ENCODE peak calls at places on chromosomes 11 and 22, in eight cellular contexts. One of them, this sample, is unnamed.

GRCh38 chr11:14078941-14079522 is 116.5 kb downstream of the SPON1 start:
- DNase-seq in effector CD4-positive, alpha-beta T cell: no peak
- DNase-seq in stimulated activated CD8-positive, alpha-beta memory T cell treated with anti-CD3 and anti-CD28 coated beads, Interleukin-7, amount 100 ng/mL, for 24 hours: no peak
- DNase-seq in body of pancreas: no peak
- DNase-seq in cardiac fibroblast: peak
- DNase-seq in HTR-8/SVneo: no peak
- DNase-seq in progenitor cell of endocrine pancreas: no peak
- DNase-seq in GF-D8: no peak
- DNase-seq in this sample: no peak

GRCh38 chr11:10625982-10626311 is 57.5 kb upstream of the LYVE1 start:
- DNase-seq in effector CD4-positive, alpha-beta T cell: no peak
- DNase-seq in stimulated activated CD8-positive, alpha-beta memory T cell treated with anti-CD3 and anti-CD28 coated beads, Interleukin-7, amount 100 ng/mL, for 24 hours: no peak
- DNase-seq in body of pancreas: no peak
- DNase-seq in cardiac fibroblast: no peak
- DNase-seq in HTR-8/SVneo: no peak
- DNase-seq in progenitor cell of endocrine pancreas: no peak
- DNase-seq in GF-D8: no peak
- DNase-seq in this sample: no peak

GRCh38 chr22:39256979-39257378 is 12.2 kb upstream of the PDGFB start:
- DNase-seq in effector CD4-positive, alpha-beta T cell: no peak
- DNase-seq in stimulated activated CD8-positive, alpha-beta memory T cell treated with anti-CD3 and anti-CD28 coated beads, Interleukin-7, amount 100 ng/mL, for 24 hours: no peak
- DNase-seq in body of pancreas: no peak
- DNase-seq in cardiac fibroblast: no peak
- DNase-seq in HTR-8/SVneo: no peak
- DNase-seq in progenitor cell of endocrine pancreas: no peak
- DNase-seq in GF-D8: no peak
- DNase-seq in this sample: no peak

GRCh38 chr22:39641660-39642059 is 71.1 kb downstream of the CACNA1I start:
- DNase-seq in effector CD4-positive, alpha-beta T cell: no peak
- DNase-seq in stimulated activated CD8-positive, alpha-beta memory T cell treated with anti-CD3 and anti-CD28 coated beads, Interleukin-7, amount 100 ng/mL, for 24 hours: no peak
- DNase-seq in body of pancreas: no peak
- DNase-seq in cardiac fibroblast: no peak
- DNase-seq in HTR-8/SVneo: no peak
- DNase-seq in progenitor cell of endocrine pancreas: no peak
- DNase-seq in GF-D8: no peak
- DNase-seq in this sample: no peak

GRCh38 chr11:78868563-78868962 is 293.9 kb upstream of the NARS2 start:
- DNase-seq in effector CD4-positive, alpha-beta T cell: no peak
- DNase-seq in stimulated activated CD8-positive, alpha-beta memory T cell treated with anti-CD3 and anti-CD28 coated beads, Interleukin-7, amount 100 ng/mL, for 24 hours: no peak
- DNase-seq in body of pancreas: no peak
- DNase-seq in cardiac fibroblast: no peak
- DNase-seq in HTR-8/SVneo: no peak
- DNase-seq in progenitor cell of endocrine pancreas: no peak
- DNase-seq in GF-D8: no peak
- DNase-seq in this sample: no peak

GRCh38 chr11:100682247-100682969 is 4.7 kb upstream of the ARHGAP42 start:
- DNase-seq in effector CD4-positive, alpha-beta T cell: no peak
- DNase-seq in stimulated activated CD8-positive, alpha-beta memory T cell treated with anti-CD3 and anti-CD28 coated beads, Interleukin-7, amount 100 ng/mL, for 24 hours: no peak
- DNase-seq in body of pancreas: no peak
- DNase-seq in cardiac fibroblast: peak
- DNase-seq in HTR-8/SVneo: peak
- DNase-seq in progenitor cell of endocrine pancreas: no peak
- DNase-seq in GF-D8: no peak
- DNase-seq in this sample: no peak

GRCh38 chr22:44680481-44680894 is 21.5 kb upstream of the PRR5 start:
- DNase-seq in effector CD4-positive, alpha-beta T cell: no peak
- DNase-seq in stimulated activated CD8-positive, alpha-beta memory T cell treated with anti-CD3 and anti-CD28 coated beads, Interleukin-7, amount 100 ng/mL, for 24 hours: no peak
- DNase-seq in body of pancreas: no peak
- DNase-seq in cardiac fibroblast: no peak
- DNase-seq in HTR-8/SVneo: no peak
- DNase-seq in progenitor cell of endocrine pancreas: no peak
- DNase-seq in GF-D8: no peak
- DNase-seq in this sample: no peak

GRCh38 chr11:110090466-110091026 is 2.6 kb upstream of the ZC3H12C start:
- DNase-seq in effector CD4-positive, alpha-beta T cell: no peak
- DNase-seq in stimulated activated CD8-positive, alpha-beta memory T cell treated with anti-CD3 and anti-CD28 coated beads, Interleukin-7, amount 100 ng/mL, for 24 hours: no peak
- DNase-seq in body of pancreas: no peak
- DNase-seq in cardiac fibroblast: no peak
- DNase-seq in HTR-8/SVneo: no peak
- DNase-seq in progenitor cell of endocrine pancreas: no peak
- DNase-seq in GF-D8: no peak
- DNase-seq in this sample: no peak

GRCh38 chr11:56533054-56533740 is 9.9 kb downstream of the OR5M11 start:
- DNase-seq in effector CD4-positive, alpha-beta T cell: no peak
- DNase-seq in stimulated activated CD8-positive, alpha-beta memory T cell treated with anti-CD3 and anti-CD28 coated beads, Interleukin-7, amount 100 ng/mL, for 24 hours: no peak
- DNase-seq in body of pancreas: no peak
- DNase-seq in cardiac fibroblast: no peak
- DNase-seq in HTR-8/SVneo: no peak
- DNase-seq in progenitor cell of endocrine pancreas: no peak
- DNase-seq in GF-D8: no peak
- DNase-seq in this sample: no peak

GRCh38 chr22:17924735-17925727 is 99.3 kb downstream of the MICAL3 start:
- DNase-seq in effector CD4-positive, alpha-beta T cell: no peak
- DNase-seq in stimulated activated CD8-positive, alpha-beta memory T cell treated with anti-CD3 and anti-CD28 coated beads, Interleukin-7, amount 100 ng/mL, for 24 hours: no peak
- DNase-seq in body of pancreas: no peak
- DNase-seq in cardiac fibroblast: peak
- DNase-seq in HTR-8/SVneo: no peak
- DNase-seq in progenitor cell of endocrine pancreas: no peak
- DNase-seq in GF-D8: no peak
- DNase-seq in this sample: no peak

GRCh38 chr11:32466279-32466915 is 31.1 kb upstream of the WT1 start:
- DNase-seq in effector CD4-positive, alpha-beta T cell: no peak
- DNase-seq in stimulated activated CD8-positive, alpha-beta memory T cell treated with anti-CD3 and anti-CD28 coated beads, Interleukin-7, amount 100 ng/mL, for 24 hours: no peak
- DNase-seq in body of pancreas: no peak
- DNase-seq in cardiac fibroblast: peak
- DNase-seq in HTR-8/SVneo: no peak
- DNase-seq in progenitor cell of endocrine pancreas: no peak
- DNase-seq in GF-D8: no peak
- DNase-seq in this sample: no peak

GRCh38 chr22:30057375-30057774 is 22.9 kb upstream of the HORMAD2 start:
- DNase-seq in effector CD4-positive, alpha-beta T cell: no peak
- DNase-seq in stimulated activated CD8-positive, alpha-beta memory T cell treated with anti-CD3 and anti-CD28 coated beads, Interleukin-7, amount 100 ng/mL, for 24 hours: no peak
- DNase-seq in body of pancreas: no peak
- DNase-seq in cardiac fibroblast: no peak
- DNase-seq in HTR-8/SVneo: no peak
- DNase-seq in progenitor cell of endocrine pancreas: no peak
- DNase-seq in GF-D8: no peak
- DNase-seq in this sample: no peak

GRCh38 chr11:42631223-42631843 is 680.5 kb upstream of the API5 start:
- DNase-seq in effector CD4-positive, alpha-beta T cell: no peak
- DNase-seq in stimulated activated CD8-positive, alpha-beta memory T cell treated with anti-CD3 and anti-CD28 coated beads, Interleukin-7, amount 100 ng/mL, for 24 hours: no peak
- DNase-seq in body of pancreas: no peak
- DNase-seq in cardiac fibroblast: peak
- DNase-seq in HTR-8/SVneo: no peak
- DNase-seq in progenitor cell of endocrine pancreas: no peak
- DNase-seq in GF-D8: no peak
- DNase-seq in this sample: no peak

GRCh38 chr22:32327596-32328171 is 30.0 kb upstream of the RFPL3 start:
- DNase-seq in effector CD4-positive, alpha-beta T cell: no peak
- DNase-seq in stimulated activated CD8-positive, alpha-beta memory T cell treated with anti-CD3 and anti-CD28 coated beads, Interleukin-7, amount 100 ng/mL, for 24 hours: no peak
- DNase-seq in body of pancreas: no peak
- DNase-seq in cardiac fibroblast: no peak
- DNase-seq in HTR-8/SVneo: no peak
- DNase-seq in progenitor cell of endocrine pancreas: no peak
- DNase-seq in GF-D8: no peak
- DNase-seq in this sample: no peak

GRCh38 chr11:18277560-18278271 is 11.7 kb downstream of the SAA1 start:
- DNase-seq in effector CD4-positive, alpha-beta T cell: no peak
- DNase-seq in stimulated activated CD8-positive, alpha-beta memory T cell treated with anti-CD3 and anti-CD28 coated beads, Interleukin-7, amount 100 ng/mL, for 24 hours: no peak
- DNase-seq in body of pancreas: peak
- DNase-seq in cardiac fibroblast: peak
- DNase-seq in HTR-8/SVneo: no peak
- DNase-seq in progenitor cell of endocrine pancreas: no peak
- DNase-seq in GF-D8: peak
- DNase-seq in this sample: no peak

GRCh38 chr11:65988791-65989592 is 13.0 kb downstream of the EIF1AD start:
- DNase-seq in effector CD4-positive, alpha-beta T cell: peak
- DNase-seq in stimulated activated CD8-positive, alpha-beta memory T cell treated with anti-CD3 and anti-CD28 coated beads, Interleukin-7, amount 100 ng/mL, for 24 hours: peak
- DNase-seq in body of pancreas: peak
- DNase-seq in cardiac fibroblast: peak
- DNase-seq in HTR-8/SVneo: peak
- DNase-seq in progenitor cell of endocrine pancreas: peak
- DNase-seq in GF-D8: peak
- DNase-seq in this sample: peak

GRCh38 chr22:27560781-27561180 is 240.8 kb downstream of the MN1 start:
- DNase-seq in effector CD4-positive, alpha-beta T cell: no peak
- DNase-seq in stimulated activated CD8-positive, alpha-beta memory T cell treated with anti-CD3 and anti-CD28 coated beads, Interleukin-7, amount 100 ng/mL, for 24 hours: no peak
- DNase-seq in body of pancreas: no peak
- DNase-seq in cardiac fibroblast: no peak
- DNase-seq in HTR-8/SVneo: no peak
- DNase-seq in progenitor cell of endocrine pancreas: no peak
- DNase-seq in GF-D8: no peak
- DNase-seq in this sample: no peak

GRCh38 chr11:78622666-78623065 is 48.0 kb upstream of the NARS2 start:
- DNase-seq in effector CD4-positive, alpha-beta T cell: no peak
- DNase-seq in stimulated activated CD8-positive, alpha-beta memory T cell treated with anti-CD3 and anti-CD28 coated beads, Interleukin-7, amount 100 ng/mL, for 24 hours: no peak
- DNase-seq in body of pancreas: no peak
- DNase-seq in cardiac fibroblast: no peak
- DNase-seq in HTR-8/SVneo: no peak
- DNase-seq in progenitor cell of endocrine pancreas: no peak
- DNase-seq in GF-D8: no peak
- DNase-seq in this sample: no peak

GRCh38 chr11:99277281-99277680 is 256.5 kb downstream of the CNTN5 start:
- DNase-seq in effector CD4-positive, alpha-beta T cell: no peak
- DNase-seq in stimulated activated CD8-positive, alpha-beta memory T cell treated with anti-CD3 and anti-CD28 coated beads, Interleukin-7, amount 100 ng/mL, for 24 hours: no peak
- DNase-seq in body of pancreas: peak
- DNase-seq in cardiac fibroblast: no peak
- DNase-seq in HTR-8/SVneo: no peak
- DNase-seq in progenitor cell of endocrine pancreas: no peak
- DNase-seq in GF-D8: no peak
- DNase-seq in this sample: no peak

GRCh38 chr22:46054091-46054877 is 77.3 kb upstream of the WNT7B start:
- DNase-seq in effector CD4-positive, alpha-beta T cell: no peak
- DNase-seq in stimulated activated CD8-positive, alpha-beta memory T cell treated with anti-CD3 and anti-CD28 coated beads, Interleukin-7, amount 100 ng/mL, for 24 hours: no peak
- DNase-seq in body of pancreas: peak
- DNase-seq in cardiac fibroblast: peak
- DNase-seq in HTR-8/SVneo: no peak
- DNase-seq in progenitor cell of endocrine pancreas: no peak
- DNase-seq in GF-D8: peak
- DNase-seq in this sample: no peak

GRCh38 chr11:118899296-118899688 is 15.6 kb downstream of the CXCR5 start:
- DNase-seq in effector CD4-positive, alpha-beta T cell: no peak
- DNase-seq in stimulated activated CD8-positive, alpha-beta memory T cell treated with anti-CD3 and anti-CD28 coated beads, Interleukin-7, amount 100 ng/mL, for 24 hours: no peak
- DNase-seq in body of pancreas: no peak
- DNase-seq in cardiac fibroblast: no peak
- DNase-seq in HTR-8/SVneo: no peak
- DNase-seq in progenitor cell of endocrine pancreas: no peak
- DNase-seq in GF-D8: no peak
- DNase-seq in this sample: no peak

GRCh38 chr11:94681852-94682251 is 86.3 kb upstream of the AMOTL1 start:
- DNase-seq in effector CD4-positive, alpha-beta T cell: no peak
- DNase-seq in stimulated activated CD8-positive, alpha-beta memory T cell treated with anti-CD3 and anti-CD28 coated beads, Interleukin-7, amount 100 ng/mL, for 24 hours: no peak
- DNase-seq in body of pancreas: no peak
- DNase-seq in cardiac fibroblast: no peak
- DNase-seq in HTR-8/SVneo: no peak
- DNase-seq in progenitor cell of endocrine pancreas: no peak
- DNase-seq in GF-D8: no peak
- DNase-seq in this sample: no peak

GRCh38 chr11:64620286-64620962 is 29.4 kb downstream of the SLC22A12 start:
- DNase-seq in effector CD4-positive, alpha-beta T cell: no peak
- DNase-seq in stimulated activated CD8-positive, alpha-beta memory T cell treated with anti-CD3 and anti-CD28 coated beads, Interleukin-7, amount 100 ng/mL, for 24 hours: no peak
- DNase-seq in body of pancreas: peak
- DNase-seq in cardiac fibroblast: peak
- DNase-seq in HTR-8/SVneo: no peak
- DNase-seq in progenitor cell of endocrine pancreas: no peak
- DNase-seq in GF-D8: no peak
- DNase-seq in this sample: no peak

GRCh38 chr11:72222106-72222891 is 2.3 kb upstream of the INPPL1 start:
- DNase-seq in effector CD4-positive, alpha-beta T cell: no peak
- DNase-seq in stimulated activated CD8-positive, alpha-beta memory T cell treated with anti-CD3 and anti-CD28 coated beads, Interleukin-7, amount 100 ng/mL, for 24 hours: no peak
- DNase-seq in body of pancreas: no peak
- DNase-seq in cardiac fibroblast: no peak
- DNase-seq in HTR-8/SVneo: no peak
- DNase-seq in progenitor cell of endocrine pancreas: no peak
- DNase-seq in GF-D8: peak
- DNase-seq in this sample: no peak

GRCh38 chr11:15969701-15970329 is 386.5 kb downstream of the SOX6 start:
- DNase-seq in effector CD4-positive, alpha-beta T cell: no peak
- DNase-seq in stimulated activated CD8-positive, alpha-beta memory T cell treated with anti-CD3 and anti-CD28 coated beads, Interleukin-7, amount 100 ng/mL, for 24 hours: no peak
- DNase-seq in body of pancreas: no peak
- DNase-seq in cardiac fibroblast: peak
- DNase-seq in HTR-8/SVneo: no peak
- DNase-seq in progenitor cell of endocrine pancreas: no peak
- DNase-seq in GF-D8: no peak
- DNase-seq in this sample: no peak

GRCh38 chr11:113874920-113875413 is 405 bp downstream of the USP28 start:
- DNase-seq in effector CD4-positive, alpha-beta T cell: peak
- DNase-seq in stimulated activated CD8-positive, alpha-beta memory T cell treated with anti-CD3 and anti-CD28 coated beads, Interleukin-7, amount 100 ng/mL, for 24 hours: no peak
- DNase-seq in body of pancreas: no peak
- DNase-seq in cardiac fibroblast: no peak
- DNase-seq in HTR-8/SVneo: no peak
- DNase-seq in progenitor cell of endocrine pancreas: no peak
- DNase-seq in GF-D8: peak
- DNase-seq in this sample: no peak

GRCh38 chr11:108432783-108433182 is 34.5 kb downstream of the C11orf65 start:
- DNase-seq in effector CD4-positive, alpha-beta T cell: no peak
- DNase-seq in stimulated activated CD8-positive, alpha-beta memory T cell treated with anti-CD3 and anti-CD28 coated beads, Interleukin-7, amount 100 ng/mL, for 24 hours: no peak
- DNase-seq in body of pancreas: no peak
- DNase-seq in cardiac fibroblast: no peak
- DNase-seq in HTR-8/SVneo: peak
- DNase-seq in progenitor cell of endocrine pancreas: no peak
- DNase-seq in GF-D8: no peak
- DNase-seq in this sample: no peak

GRCh38 chr22:41929158-41929896 is 2.7 kb upstream of the TNFRSF13C start:
- DNase-seq in effector CD4-positive, alpha-beta T cell: no peak
- DNase-seq in stimulated activated CD8-positive, alpha-beta memory T cell treated with anti-CD3 and anti-CD28 coated beads, Interleukin-7, amount 100 ng/mL, for 24 hours: no peak
- DNase-seq in body of pancreas: no peak
- DNase-seq in cardiac fibroblast: no peak
- DNase-seq in HTR-8/SVneo: no peak
- DNase-seq in progenitor cell of endocrine pancreas: no peak
- DNase-seq in GF-D8: no peak
- DNase-seq in this sample: no peak

GRCh38 chr11:120973501-120973900 is 50.4 kb upstream of the TBCEL start:
- DNase-seq in effector CD4-positive, alpha-beta T cell: no peak
- DNase-seq in stimulated activated CD8-positive, alpha-beta memory T cell treated with anti-CD3 and anti-CD28 coated beads, Interleukin-7, amount 100 ng/mL, for 24 hours: no peak
- DNase-seq in body of pancreas: no peak
- DNase-seq in cardiac fibroblast: no peak
- DNase-seq in HTR-8/SVneo: no peak
- DNase-seq in progenitor cell of endocrine pancreas: no peak
- DNase-seq in GF-D8: no peak
- DNase-seq in this sample: no peak

GRCh38 chr11:9206496-9206895 is 58.7 kb downstream of the DENND5A start:
- DNase-seq in effector CD4-positive, alpha-beta T cell: no peak
- DNase-seq in stimulated activated CD8-positive, alpha-beta memory T cell treated with anti-CD3 and anti-CD28 coated beads, Interleukin-7, amount 100 ng/mL, for 24 hours: no peak
- DNase-seq in body of pancreas: no peak
- DNase-seq in cardiac fibroblast: peak
- DNase-seq in HTR-8/SVneo: peak
- DNase-seq in progenitor cell of endocrine pancreas: no peak
- DNase-seq in GF-D8: no peak
- DNase-seq in this sample: no peak

GRCh38 chr11:113162590-113162961 is 151.8 kb upstream of the TTC12 start:
- DNase-seq in effector CD4-positive, alpha-beta T cell: no peak
- DNase-seq in stimulated activated CD8-positive, alpha-beta memory T cell treated with anti-CD3 and anti-CD28 coated beads, Interleukin-7, amount 100 ng/mL, for 24 hours: no peak
- DNase-seq in body of pancreas: no peak
- DNase-seq in cardiac fibroblast: peak
- DNase-seq in HTR-8/SVneo: no peak
- DNase-seq in progenitor cell of endocrine pancreas: no peak
- DNase-seq in GF-D8: no peak
- DNase-seq in this sample: no peak

GRCh38 chr11:87141322-87141721 is 103.6 kb downstream of the TMEM135 start:
- DNase-seq in effector CD4-positive, alpha-beta T cell: no peak
- DNase-seq in stimulated activated CD8-positive, alpha-beta memory T cell treated with anti-CD3 and anti-CD28 coated beads, Interleukin-7, amount 100 ng/mL, for 24 hours: no peak
- DNase-seq in body of pancreas: no peak
- DNase-seq in cardiac fibroblast: no peak
- DNase-seq in HTR-8/SVneo: no peak
- DNase-seq in progenitor cell of endocrine pancreas: no peak
- DNase-seq in GF-D8: no peak
- DNase-seq in this sample: no peak

GRCh38 chr11:118343981-118344521 is at the start of gene CD3G:
- DNase-seq in effector CD4-positive, alpha-beta T cell: peak
- DNase-seq in stimulated activated CD8-positive, alpha-beta memory T cell treated with anti-CD3 and anti-CD28 coated beads, Interleukin-7, amount 100 ng/mL, for 24 hours: no peak
- DNase-seq in body of pancreas: no peak
- DNase-seq in cardiac fibroblast: no peak
- DNase-seq in HTR-8/SVneo: no peak
- DNase-seq in progenitor cell of endocrine pancreas: no peak
- DNase-seq in GF-D8: no peak
- DNase-seq in this sample: peak

GRCh38 chr11:44316388-44317240 is 6.7 kb upstream of the ALX4 start:
- DNase-seq in effector CD4-positive, alpha-beta T cell: no peak
- DNase-seq in stimulated activated CD8-positive, alpha-beta memory T cell treated with anti-CD3 and anti-CD28 coated beads, Interleukin-7, amount 100 ng/mL, for 24 hours: no peak
- DNase-seq in body of pancreas: no peak
- DNase-seq in cardiac fibroblast: no peak
- DNase-seq in HTR-8/SVneo: no peak
- DNase-seq in progenitor cell of endocrine pancreas: no peak
- DNase-seq in GF-D8: no peak
- DNase-seq in this sample: no peak

This sample was measured in T-helper 1 cell.